ENCODE peak calls at places on chromosomes 7 and 10, in six cellular contexts. N is BJ; H is aorta; X is skeletal muscle cell; Q is Jurkat, Clone E6-1; V is H7. W is an unnamed sample.

GRCh38 chr10:77297370-77297692 is 340.3 kb downstream of the KCNMA1 start:
- DNase-seq in N (no peak), V (no peak), Q (no peak), H (no peak), X (no peak), W (peak)

GRCh38 chr7:7867835-7868234 is 100.8 kb upstream of the GLCCI1 start:
- DNase-seq in X (no peak), V (no peak), H (no peak), N (no peak), Q (no peak), W (no peak)

GRCh38 chr10:129694184-129694583 is 227.1 kb downstream of the MGMT start:
- DNase-seq in V (no peak), X (no peak), N (no peak), H (no peak), Q (no peak), W (no peak)

GRCh38 chr10:103100620-103101019 is 92.5 kb downstream of the NT5C2 start:
- DNase-seq in Q (no peak), X (no peak), V (no peak), N (no peak), H (no peak), W (no peak)

GRCh38 chr10:3740157-3740871 is 44.7 kb downstream of the KLF6 start:
- DNase-seq in X (no peak), N (no peak), Q (no peak), H (no peak), V (no peak), W (no peak)

GRCh38 chr7:157670490-157671357 is 333.9 kb downstream of the DNAJB6 start:
- DNase-seq in H (no peak), X (no peak), Q (no peak), N (peak), V (no peak), W (no peak)

GRCh38 chr7:71272509-71273214 is 140.7 kb downstream of the GALNT17 start:
- DNase-seq in N (no peak), X (no peak), H (no peak), Q (no peak), V (no peak), W (no peak)

GRCh38 chr7:70360557-70360956 is 762.3 kb downstream of the AUTS2 start:
- DNase-seq in Q (no peak), N (no peak), X (no peak), V (no peak), H (no peak), W (no peak)

GRCh38 chr7:103915958-103916357 is 73.5 kb downstream of the RELN start:
- DNase-seq in Q (no peak), H (no peak), V (no peak), X (no peak), N (no peak), W (peak)

GRCh38 chr7:66150471-66150870 is 35.8 kb downstream of the CRCP start:
- DNase-seq in Q (no peak), V (no peak), N (no peak), H (peak), X (peak), W (no peak)

GRCh38 chr10:28370107-28370835 is 67.4 kb upstream of the MPP7 start:
- DNase-seq in Q (no peak), X (no peak), H (no peak), N (no peak), V (no peak), W (no peak)

GRCh38 chr7:26439502-26440252 is 148.0 kb downstream of the SNX10 start:
- DNase-seq in N (no peak), H (no peak), Q (no peak), V (no peak), X (no peak), W (no peak)

GRCh38 chr7:104176332-104176731 is 31.5 kb downstream of the ORC5 start:
- DNase-seq in H (no peak), X (no peak), Q (no peak), V (no peak), N (no peak), W (no peak)

GRCh38 chr7:129719980-129720732 is 108.6 kb downstream of the NRF1 start:
- DNase-seq in N (no peak), X (no peak), V (no peak), H (no peak), Q (peak), W (no peak)

GRCh38 chr7:33686001-33686591 is 219.2 kb upstream of the BMPER start:
- DNase-seq in H (no peak), Q (no peak), X (peak), N (no peak), V (peak), W (no peak)

GRCh38 chr10:32979041-32979440 is 21.0 kb upstream of the ITGB1 start:
- DNase-seq in V (no peak), H (no peak), X (no peak), Q (no peak), N (peak), W (no peak)

GRCh38 chr7:543790-544527 is 24.3 kb upstream of the PDGFA start:
- DNase-seq in Q (no peak), H (peak), N (no peak), V (no peak), X (no peak), W (no peak)

GRCh38 chr7:2525931-2526630 is 6.5 kb downstream of the LFNG start:
- DNase-seq in Q (no peak), N (no peak), X (no peak), V (no peak), H (no peak), W (no peak)

GRCh38 chr10:124117511-124117785 is 24.1 kb upstream of the CHST15 start:
- DNase-seq in Q (no peak), N (no peak), H (no peak), X (no peak), V (no peak), W (no peak)

GRCh38 chr7:74615933-74616780 is 41.4 kb upstream of the GTF2I start:
- DNase-seq in N (no peak), H (no peak), X (no peak), V (no peak), Q (no peak), W (no peak)

GRCh38 chr7:28503396-28503795 is 91.1 kb downstream of the CREB5 start:
- DNase-seq in H (no peak), Q (no peak), N (no peak), V (no peak), X (no peak), W (no peak)

GRCh38 chr10:105262666-105263065 is 621.6 kb downstream of the SORCS3 start:
- DNase-seq in Q (no peak), N (no peak), H (no peak), X (no peak), V (no peak), W (no peak)

GRCh38 chr7:30521532-30521931 is 16.9 kb upstream of the GGCT start:
- DNase-seq in N (no peak), X (peak), H (peak), V (no peak), Q (no peak), W (no peak)

GRCh38 chr7:85554294-85554877 is 367.5 kb upstream of the SEMA3D start:
- DNase-seq in N (peak), Q (peak), V (peak), H (no peak), X (peak), W (peak)

GRCh38 chr7:95104739-95105138 is 197.3 kb downstream of the PPP1R9A start:
- DNase-seq in H (no peak), V (no peak), N (no peak), Q (no peak), X (no peak), W (peak)

GRCh38 chr10:126216221-126216701 is 172.0 kb downstream of the ADAM12 start:
- DNase-seq in V (no peak), H (no peak), X (peak), N (no peak), Q (no peak), W (peak)

GRCh38 chr7:151409555-151410404 is at the start of gene WDR86:
- DNase-seq in X (no peak), N (no peak), Q (no peak), H (no peak), V (peak), W (no peak)

GRCh38 chr10:71221586-71222202 is 9.3 kb downstream of the UNC5B start:
- DNase-seq in Q (no peak), N (no peak), X (no peak), V (no peak), H (no peak), W (no peak)

GRCh38 chr10:94088926-94089381 is 95.2 kb downstream of the PLCE1 start:
- DNase-seq in Q (no peak), N (no peak), X (peak), V (no peak), H (no peak), W (peak)
- H3K4me3 ChIP-seq in Q (no peak), N (no peak), X (no peak), V (no peak), H (peak), W (peak)

GRCh38 chr7:55026867-55027490 is 8.2 kb downstream of the EGFR start:
- DNase-seq in Q (no peak), H (no peak), N (no peak), X (no peak), V (no peak), W (no peak)
- H3K4me3 ChIP-seq in Q (no peak), H (no peak), N (no peak), X (no peak), V (no peak), W (no peak)

DNA sequence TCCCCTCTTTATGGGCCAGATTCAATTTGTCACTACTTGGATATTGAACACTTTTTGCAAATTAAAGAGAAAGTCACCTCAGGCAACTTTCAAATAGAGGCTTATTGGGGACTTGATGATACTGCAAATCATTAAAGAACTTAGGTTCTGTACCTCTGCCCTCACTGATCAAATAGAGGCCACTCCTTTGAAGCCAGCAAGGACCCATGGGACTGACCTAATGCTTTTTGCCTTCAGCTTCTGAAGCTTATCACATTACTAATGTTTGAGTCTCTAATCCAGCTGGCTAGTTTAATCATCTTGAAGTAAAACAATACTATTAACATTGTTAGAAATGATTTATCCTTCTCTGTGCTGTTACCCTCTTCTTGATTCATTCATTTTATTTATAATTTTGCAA is 93.0 kb upstream of the ZNF800 start:
- DNase-seq in H (no peak), N (no peak), V (no peak), Q (no peak), X (no peak), W (no peak)
- H3K4me3 ChIP-seq in H (no peak), N (no peak), V (no peak), Q (no peak), X (no peak), W (no peak)

DNA sequence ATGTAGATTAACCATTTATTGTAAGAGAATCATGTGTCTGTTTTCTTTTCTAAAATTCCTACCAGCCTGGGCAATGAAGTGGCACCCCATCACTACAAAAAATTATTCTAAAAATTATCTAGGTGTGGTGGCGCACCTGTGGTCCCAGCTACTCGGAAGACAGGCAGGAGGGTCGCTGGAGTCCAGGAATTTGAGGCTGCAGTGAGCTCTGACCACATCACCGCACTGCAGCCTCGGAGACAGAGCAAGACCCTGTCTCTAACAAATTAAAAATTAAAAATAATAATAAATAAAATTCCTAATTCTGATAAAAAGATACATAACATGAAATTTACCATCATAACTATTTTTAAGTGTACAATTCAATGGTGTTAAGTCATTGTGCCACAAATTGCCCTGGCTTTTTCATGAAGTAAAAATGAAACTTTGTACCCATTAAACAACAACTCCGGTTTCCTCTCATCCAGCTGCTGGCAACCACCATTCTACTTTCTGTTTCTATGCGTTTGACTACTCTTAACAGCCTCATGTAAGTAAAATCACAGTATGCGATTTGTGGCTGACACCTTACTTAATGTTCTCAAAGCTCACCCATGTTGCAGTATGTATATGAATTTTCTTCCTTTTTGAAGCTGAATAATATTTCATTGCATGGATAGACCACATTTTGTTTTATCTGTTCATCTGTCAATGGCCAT is 20.6 kb upstream of the USP6NL start:
- DNase-seq in H (no peak), Q (peak), N (no peak), X (no peak), V (no peak), W (no peak)
- H3K4me3 ChIP-seq in H (no peak), Q (no peak), N (no peak), X (no peak), V (no peak), W (no peak)

GRCh38 chr10:111158601-111159000 is 81.8 kb downstream of the ADRA2A start:
- DNase-seq in X (no peak), Q (no peak), N (no peak), H (no peak), V (no peak), W (no peak)

GRCh38 chr10:111161109-111161874 is 84.5 kb downstream of the ADRA2A start:
- DNase-seq in H (no peak), Q (no peak), V (no peak), X (no peak), N (no peak), W (no peak)
- H3K4me3 ChIP-seq in H (no peak), Q (no peak), V (no peak), X (no peak), N (no peak), W (no peak)